ENCODE peak calls at places on chromosomes 5 and 9, in five cellular contexts. One of them, this sample, is unnamed.

GRCh38 chr5:102068870-102069269 is 227.2 kb downstream of the SLCO4C1 start:
- DNase-seq in cardiac fibroblast: no peak
- DNase-seq in body of pancreas: no peak
- DNase-seq in choroid plexus epithelial cell: no peak
- DNase-seq in dorsolateral prefrontal cortex: no peak
- DNase-seq in this sample: no peak

GRCh38 chr9:131179561-131180219 is 54.3 kb downstream of the NUP214 start:
- DNase-seq in cardiac fibroblast: peak
- DNase-seq in body of pancreas: no peak
- DNase-seq in choroid plexus epithelial cell: peak
- DNase-seq in dorsolateral prefrontal cortex: no peak
- DNase-seq in this sample: peak

GRCh38 chr5:119304439-119304838 is 51.4 kb upstream of the TNFAIP8 start:
- DNase-seq in cardiac fibroblast: peak
- DNase-seq in body of pancreas: no peak
- DNase-seq in choroid plexus epithelial cell: peak
- DNase-seq in dorsolateral prefrontal cortex: no peak
- DNase-seq in this sample: no peak

GRCh38 chr5:115856936-115857524 is 15.3 kb downstream of the AP3S1 start:
- DNase-seq in cardiac fibroblast: no peak
- DNase-seq in body of pancreas: no peak
- DNase-seq in choroid plexus epithelial cell: no peak
- DNase-seq in dorsolateral prefrontal cortex: no peak
- DNase-seq in this sample: no peak

GRCh38 chr9:122265265-122265900 is 701 bp downstream of the MRRF start:
- DNase-seq in cardiac fibroblast: peak
- DNase-seq in body of pancreas: no peak
- DNase-seq in choroid plexus epithelial cell: peak
- DNase-seq in dorsolateral prefrontal cortex: no peak
- DNase-seq in this sample: peak

GRCh38 chr9:94644543-94644942 is 5.2 kb upstream of the FBP1 start:
- DNase-seq in cardiac fibroblast: peak
- DNase-seq in body of pancreas: no peak
- DNase-seq in choroid plexus epithelial cell: no peak
- DNase-seq in dorsolateral prefrontal cortex: no peak
- DNase-seq in this sample: no peak

GRCh38 chr9:134963546-134963945 is 45.8 kb upstream of the FCN1 start:
- DNase-seq in cardiac fibroblast: no peak
- DNase-seq in body of pancreas: no peak
- DNase-seq in choroid plexus epithelial cell: no peak
- DNase-seq in dorsolateral prefrontal cortex: no peak
- DNase-seq in this sample: no peak

GRCh38 chr5:127876384-127876783 is 173.2 kb downstream of the CCDC192 start:
- DNase-seq in cardiac fibroblast: no peak
- DNase-seq in body of pancreas: no peak
- DNase-seq in choroid plexus epithelial cell: no peak
- DNase-seq in dorsolateral prefrontal cortex: no peak
- DNase-seq in this sample: no peak

GRCh38 chr5:120382813-120383212 is 81.3 kb upstream of the PRR16 start:
- DNase-seq in cardiac fibroblast: no peak
- DNase-seq in body of pancreas: no peak
- DNase-seq in choroid plexus epithelial cell: peak
- DNase-seq in dorsolateral prefrontal cortex: no peak
- DNase-seq in this sample: no peak

GRCh38 chr9:135961277-135961705 is at the start of gene UBAC1:
- DNase-seq in cardiac fibroblast: peak
- DNase-seq in body of pancreas: peak
- DNase-seq in choroid plexus epithelial cell: peak
- DNase-seq in dorsolateral prefrontal cortex: peak
- DNase-seq in this sample: peak

GRCh38 chr9:34510506-34511159 is 12.2 kb downstream of the ENHO start:
- DNase-seq in cardiac fibroblast: no peak
- DNase-seq in body of pancreas: no peak
- DNase-seq in choroid plexus epithelial cell: no peak
- DNase-seq in dorsolateral prefrontal cortex: no peak
- DNase-seq in this sample: no peak
- TF ChIP-seq CTCF in cardiac fibroblast: no peak
- TF ChIP-seq CTCF in body of pancreas: no peak
- TF ChIP-seq CTCF in choroid plexus epithelial cell: no peak
- TF ChIP-seq CTCF in dorsolateral prefrontal cortex: no peak
- TF ChIP-seq CTCF in this sample: no peak

GRCh38 chr5:141402553-141403328 is at the start of gene PCDHGA9:
- DNase-seq in cardiac fibroblast: peak
- DNase-seq in body of pancreas: no peak
- DNase-seq in choroid plexus epithelial cell: peak
- DNase-seq in dorsolateral prefrontal cortex: peak
- DNase-seq in this sample: no peak
- TF ChIP-seq CTCF in cardiac fibroblast: peak
- TF ChIP-seq CTCF in body of pancreas: no peak
- TF ChIP-seq CTCF in choroid plexus epithelial cell: peak
- TF ChIP-seq CTCF in dorsolateral prefrontal cortex: peak
- TF ChIP-seq CTCF in this sample: peak

GRCh38 chr9:98570663-98571440 is 137.9 kb downstream of the GABBR2 start:
- DNase-seq in cardiac fibroblast: no peak
- DNase-seq in body of pancreas: no peak
- DNase-seq in choroid plexus epithelial cell: no peak
- DNase-seq in dorsolateral prefrontal cortex: peak
- DNase-seq in this sample: no peak
- TF ChIP-seq CTCF in cardiac fibroblast: no peak
- TF ChIP-seq CTCF in body of pancreas: no peak
- TF ChIP-seq CTCF in choroid plexus epithelial cell: no peak
- TF ChIP-seq CTCF in dorsolateral prefrontal cortex: no peak
- TF ChIP-seq CTCF in this sample: no peak

GRCh38 chr5:8473827-8474568 is 605.0 kb downstream of the MTRR start:
- DNase-seq in cardiac fibroblast: no peak
- DNase-seq in body of pancreas: no peak
- DNase-seq in choroid plexus epithelial cell: no peak
- DNase-seq in dorsolateral prefrontal cortex: no peak
- DNase-seq in this sample: no peak
- TF ChIP-seq CTCF in cardiac fibroblast: peak
- TF ChIP-seq CTCF in body of pancreas: no peak
- TF ChIP-seq CTCF in choroid plexus epithelial cell: peak
- TF ChIP-seq CTCF in dorsolateral prefrontal cortex: no peak
- TF ChIP-seq CTCF in this sample: peak

DNA sequence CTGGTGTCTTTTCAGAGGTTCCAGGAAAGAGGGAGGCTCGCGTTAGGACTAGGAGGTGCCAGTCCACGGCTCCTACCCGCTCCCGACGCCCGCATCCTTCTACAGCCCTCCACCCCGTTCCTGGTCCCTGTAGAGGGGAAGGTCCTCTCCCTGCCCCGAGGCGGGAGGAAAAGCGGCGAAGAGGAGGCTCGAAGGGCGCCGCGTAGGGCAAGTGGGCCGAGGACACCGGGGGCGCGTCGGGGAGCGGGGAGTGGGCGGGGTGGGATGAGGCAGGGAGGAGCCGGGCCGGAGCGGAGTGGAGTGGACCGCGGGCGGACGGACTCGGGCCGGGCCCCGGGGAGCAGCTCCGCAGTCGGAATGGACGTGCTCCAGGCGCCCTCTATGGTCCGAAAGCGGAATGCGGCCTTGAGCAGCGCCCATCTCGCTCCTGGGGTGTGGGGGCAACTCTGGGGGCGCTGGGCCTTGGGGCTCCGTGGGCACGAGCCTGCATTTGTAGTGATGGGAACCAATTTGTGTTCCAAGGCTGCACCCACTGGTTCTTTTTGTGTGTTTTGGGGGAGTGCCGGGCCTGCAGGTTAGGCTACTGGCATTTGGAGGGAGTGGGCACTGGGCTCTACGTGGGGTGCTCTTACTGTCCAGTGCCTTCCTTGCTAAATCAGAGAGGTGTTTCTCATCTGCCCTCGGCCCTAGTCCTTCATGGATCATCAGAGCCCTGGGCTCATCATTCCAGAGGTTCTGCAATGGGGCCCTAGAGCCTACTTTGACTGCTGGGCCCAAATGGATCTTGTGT is 7.3 kb downstream of the IRX1 start:
- DNase-seq in cardiac fibroblast: peak
- DNase-seq in body of pancreas: peak
- DNase-seq in choroid plexus epithelial cell: peak
- DNase-seq in dorsolateral prefrontal cortex: peak
- DNase-seq in this sample: no peak
- TF ChIP-seq CTCF in cardiac fibroblast: peak
- TF ChIP-seq CTCF in body of pancreas: peak
- TF ChIP-seq CTCF in choroid plexus epithelial cell: peak
- TF ChIP-seq CTCF in dorsolateral prefrontal cortex: peak
- TF ChIP-seq CTCF in this sample: no peak

DNA sequence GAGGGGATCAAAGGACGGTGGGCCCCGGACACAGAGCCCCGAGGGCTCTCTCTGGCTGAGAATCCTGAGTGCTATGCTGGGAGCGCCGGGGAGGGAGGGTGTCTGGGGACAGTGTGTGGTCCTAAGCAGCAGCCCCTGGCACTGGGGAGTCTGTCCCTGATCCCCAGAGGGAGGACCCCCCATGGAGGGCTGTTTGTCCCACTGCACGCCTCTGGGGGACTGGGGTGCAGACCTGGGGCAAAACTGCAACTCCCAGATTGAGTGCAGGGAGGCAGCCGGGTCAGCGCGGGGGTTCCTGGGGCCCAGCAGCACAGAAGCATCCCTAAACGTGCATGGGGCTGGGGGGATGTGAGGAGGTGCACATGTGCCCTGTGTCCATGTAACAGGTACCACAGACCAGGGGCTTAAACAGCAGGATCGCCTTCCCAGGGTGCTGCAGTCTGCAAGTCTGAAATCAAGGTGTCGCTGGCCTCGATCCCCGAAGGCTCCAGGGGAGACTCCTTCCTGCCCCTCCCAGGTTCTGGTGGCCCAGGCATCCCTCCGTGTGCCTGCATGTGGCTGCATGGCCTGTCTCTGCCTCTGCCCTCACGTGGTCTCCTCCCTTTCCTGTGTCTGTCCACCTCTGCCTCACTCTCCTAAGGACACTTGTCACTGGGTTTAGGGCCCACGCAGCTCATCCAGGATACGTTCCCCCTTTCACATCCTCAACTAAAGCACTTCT is 35.9 kb upstream of the IRX4 start:
- DNase-seq in cardiac fibroblast: no peak
- DNase-seq in body of pancreas: no peak
- DNase-seq in choroid plexus epithelial cell: no peak
- DNase-seq in dorsolateral prefrontal cortex: no peak
- DNase-seq in this sample: no peak
- TF ChIP-seq CTCF in cardiac fibroblast: no peak
- TF ChIP-seq CTCF in body of pancreas: no peak
- TF ChIP-seq CTCF in choroid plexus epithelial cell: no peak
- TF ChIP-seq CTCF in dorsolateral prefrontal cortex: no peak
- TF ChIP-seq CTCF in this sample: no peak

GRCh38 chr5:144004751-144005150 is 165.7 kb downstream of the YIPF5 start:
- DNase-seq in cardiac fibroblast: no peak
- DNase-seq in body of pancreas: no peak
- DNase-seq in choroid plexus epithelial cell: no peak
- DNase-seq in dorsolateral prefrontal cortex: no peak
- DNase-seq in this sample: no peak
- TF ChIP-seq CTCF in cardiac fibroblast: no peak
- TF ChIP-seq CTCF in body of pancreas: no peak
- TF ChIP-seq CTCF in choroid plexus epithelial cell: no peak
- TF ChIP-seq CTCF in dorsolateral prefrontal cortex: no peak
- TF ChIP-seq CTCF in this sample: no peak

DNA sequence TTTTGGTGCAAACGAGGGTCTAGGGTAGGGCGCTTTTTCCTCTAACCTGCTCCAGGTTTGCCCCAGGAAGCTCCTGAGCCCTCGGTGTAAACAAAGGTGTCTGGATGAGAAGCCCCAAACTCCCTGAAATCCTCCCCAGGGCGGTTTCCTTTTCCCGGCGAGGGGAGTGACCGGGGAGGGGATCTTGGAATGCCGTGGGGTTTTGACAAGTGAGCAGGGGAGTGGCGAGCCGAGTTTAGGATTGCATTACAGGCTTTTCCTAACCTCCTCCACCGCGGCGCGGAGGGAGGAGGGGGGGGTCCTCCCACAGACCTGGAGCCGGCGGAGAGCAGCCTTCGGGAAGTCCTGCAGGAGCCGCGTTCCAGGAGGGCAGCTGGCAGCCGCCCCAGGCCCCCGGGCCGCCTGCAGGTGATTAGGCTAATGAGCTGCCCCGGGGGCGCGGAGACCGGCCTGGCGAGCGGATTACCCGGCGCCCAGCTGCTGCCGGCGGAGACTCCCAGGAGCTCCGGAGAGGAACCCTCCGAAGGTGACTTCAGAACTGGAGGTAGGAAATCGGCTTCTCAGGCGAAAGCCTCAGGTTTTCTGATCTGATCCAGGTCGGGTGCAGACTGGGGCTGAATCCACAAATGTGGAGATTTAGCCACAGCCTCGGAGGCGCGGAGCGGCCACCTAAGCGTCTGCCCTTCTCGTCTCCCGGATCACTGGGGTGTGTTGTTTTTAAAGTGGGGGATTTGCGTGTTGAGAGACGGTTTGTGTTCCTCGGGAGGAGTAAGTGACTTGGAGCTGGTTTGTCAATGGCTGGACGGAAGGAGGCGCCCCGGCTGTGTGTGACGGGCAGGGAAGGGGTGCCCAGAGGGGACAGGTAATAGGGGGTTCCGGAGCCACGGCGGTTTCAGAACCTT is 215.9 kb downstream of the PDZD2 start:
- DNase-seq in cardiac fibroblast: peak
- DNase-seq in body of pancreas: peak
- DNase-seq in choroid plexus epithelial cell: peak
- DNase-seq in dorsolateral prefrontal cortex: peak
- DNase-seq in this sample: no peak
- TF ChIP-seq CTCF in cardiac fibroblast: peak
- TF ChIP-seq CTCF in body of pancreas: no peak
- TF ChIP-seq CTCF in choroid plexus epithelial cell: peak
- TF ChIP-seq CTCF in dorsolateral prefrontal cortex: peak
- TF ChIP-seq CTCF in this sample: peak

DNA sequence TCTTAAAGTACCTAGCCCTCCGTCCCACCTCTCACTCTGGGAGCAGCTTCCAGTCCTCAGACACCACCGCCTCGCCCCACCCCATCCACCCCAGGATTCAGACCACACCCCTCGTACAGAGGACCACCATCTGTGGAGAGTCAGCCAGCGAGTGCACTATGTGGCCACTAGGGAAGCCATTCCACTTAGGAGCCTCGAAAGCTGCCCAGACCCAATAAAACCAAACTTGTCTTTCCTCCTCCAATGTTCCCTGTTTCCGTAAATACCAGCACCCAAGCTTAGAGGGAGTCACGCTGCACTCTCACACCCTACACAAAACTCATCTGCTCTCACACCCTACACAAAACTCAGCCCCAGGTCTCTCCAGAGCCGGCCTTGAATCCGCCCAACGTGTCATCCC is 1.9 kb downstream of the GCNT4 start:
- DNase-seq in cardiac fibroblast: peak
- DNase-seq in body of pancreas: peak
- DNase-seq in choroid plexus epithelial cell: peak
- DNase-seq in dorsolateral prefrontal cortex: no peak
- DNase-seq in this sample: no peak
- TF ChIP-seq CTCF in cardiac fibroblast: peak
- TF ChIP-seq CTCF in body of pancreas: no peak
- TF ChIP-seq CTCF in choroid plexus epithelial cell: peak
- TF ChIP-seq CTCF in dorsolateral prefrontal cortex: no peak
- TF ChIP-seq CTCF in this sample: no peak

DNA sequence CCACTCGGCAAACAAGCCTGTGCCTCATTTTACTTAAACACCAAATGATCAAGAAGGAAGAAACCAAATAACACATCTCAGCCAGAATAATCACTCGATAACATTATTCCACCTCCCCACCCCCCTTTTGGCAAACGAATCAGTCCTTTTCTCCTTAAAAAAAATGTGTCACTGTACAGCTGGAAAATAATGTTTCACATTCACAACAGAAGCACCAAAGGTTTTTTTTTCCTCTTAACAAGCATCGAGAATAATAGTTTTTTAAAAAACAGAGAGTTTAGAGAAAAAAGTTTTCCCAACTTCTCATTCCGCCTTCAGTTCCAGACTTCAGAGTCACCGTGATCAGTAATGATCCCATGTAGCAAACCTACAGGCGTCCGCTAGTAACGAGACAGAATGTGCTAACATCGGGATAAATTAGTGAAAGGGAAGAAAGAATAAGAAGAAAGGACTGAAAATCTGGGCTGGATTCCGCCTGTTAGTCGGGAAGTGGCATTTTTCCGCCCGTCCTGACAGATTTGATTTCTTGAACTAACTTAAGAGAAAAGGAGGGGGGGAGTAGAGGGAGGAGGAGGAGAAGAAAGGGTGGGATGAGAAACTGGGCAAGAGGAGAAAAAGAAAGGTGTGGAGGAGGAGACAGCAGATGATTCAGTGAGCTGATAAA is at the start of gene ZNF608:
- DNase-seq in cardiac fibroblast: peak
- DNase-seq in body of pancreas: peak
- DNase-seq in choroid plexus epithelial cell: peak
- DNase-seq in dorsolateral prefrontal cortex: no peak
- DNase-seq in this sample: no peak
- TF ChIP-seq CTCF in cardiac fibroblast: no peak
- TF ChIP-seq CTCF in body of pancreas: no peak
- TF ChIP-seq CTCF in choroid plexus epithelial cell: peak
- TF ChIP-seq CTCF in dorsolateral prefrontal cortex: no peak
- TF ChIP-seq CTCF in this sample: no peak

This sample was measured in HFFc6.